ENCODE peak calls at places on chromosome 16, in six cellular contexts. X is IMR-90, O is H1, C is esophagus squamous epithelium, V is heart left ventricle, G is transverse colon. Y is an unnamed sample.

GRCh38 chr16:51569204-51569911 is 418.3 kb upstream of the SALL1 start:
- DNase-seq in X (no peak), O (no peak), G (no peak), C (no peak), V (no peak), Y (no peak)

GRCh38 chr16:57592591-57593003 is 35.8 kb upstream of the ADGRG1 start:
- DNase-seq in C (no peak), V (no peak), G (peak; percentile 51), O (no peak), X (no peak), Y (no peak)

GRCh38 chr16:3020247-3020603 is at the start of gene TNFRSF12A:
- DNase-seq in O (no peak), X (peak; percentile 68), C (no peak), V (peak; percentile 85), G (peak; percentile 83), Y (peak; percentile 47)

GRCh38 chr16:87851141-87851587 is 18.1 kb downstream of the SLC7A5 start:
- DNase-seq in X (no peak), C (no peak), V (no peak), G (no peak), O (no peak), Y (no peak)

GRCh38 chr16:15811778-15812750 is 44.8 kb downstream of the MYH11 start:
- DNase-seq in O (no peak), C (no peak), X (peak; percentile 86), G (no peak), V (no peak), Y (no peak)

GRCh38 chr16:46918400-46918799 is 34.2 kb downstream of the GPT2 start:
- DNase-seq in V (no peak), G (no peak), O (no peak), C (no peak), X (no peak), Y (no peak)

GRCh38 chr16:3459401-3460090 is 16.1 kb downstream of the NAA60 start:
- DNase-seq in O (no peak), X (peak; percentile 29), V (no peak), C (no peak), G (no peak), Y (no peak)

GRCh38 chr16:23408242-23409201 is 44.5 kb downstream of the COG7 start:
- DNase-seq in O (no peak), X (peak; percentile 78), C (no peak), G (peak; percentile 64), V (peak; percentile 68), Y (no peak)

GRCh38 chr16:80023865-80024264 is 423.3 kb upstream of the MAF start:
- DNase-seq in G (no peak), O (no peak), V (no peak), X (peak; percentile 3), C (no peak), Y (no peak)

GRCh38 chr16:50925758-50926357 is 184.0 kb downstream of the CYLD start:
- DNase-seq in X (no peak), G (no peak), O (no peak), V (no peak), C (no peak), Y (no peak)

GRCh38 chr16:27463741-27464662 is 62.0 kb downstream of the IL21R start:
- DNase-seq in G (no peak), X (no peak), V (no peak), C (no peak), O (no peak), Y (no peak)

GRCh38 chr16:56939801-56940200 is 7.9 kb downstream of the HERPUD1 start:
- DNase-seq in C (no peak), V (no peak), G (no peak), O (no peak), X (no peak), Y (no peak)

GRCh38 chr16:47705268-47705667 is 244.1 kb downstream of the PHKB start:
- DNase-seq in V (no peak), O (no peak), X (peak; percentile 15), C (no peak), G (no peak), Y (no peak)

GRCh38 chr16:71576971-71577370 is at the start of gene TAT:
- DNase-seq in G (no peak), X (no peak), O (no peak), C (no peak), V (no peak), Y (no peak)

GRCh38 chr16:81401035-81401950 is 43.3 kb upstream of the CMIP start:
- DNase-seq in V (no peak), X (peak; percentile 62), G (peak; percentile 28), C (no peak), O (no peak), Y (no peak)

GRCh38 chr16:74623214-74623842 is 16.4 kb upstream of the GLG1 start:
- DNase-seq in G (no peak), C (no peak), O (no peak), X (peak; percentile 68), V (no peak), Y (no peak)

GRCh38 chr16:49658066-49658465 is 197.8 kb downstream of the ZNF423 start:
- DNase-seq in C (no peak), G (no peak), O (no peak), V (no peak), X (no peak), Y (no peak)

GRCh38 chr16:68091604-68092261 is 6.6 kb downstream of the NFATC3 start:
- DNase-seq in C (no peak), G (no peak), V (no peak), O (no peak), X (peak; percentile 72), Y (no peak)

GRCh38 chr16:23502466-23502865 is 7.8 kb downstream of the GGA2 start:
- DNase-seq in X (no peak), G (no peak), V (no peak), O (no peak), C (no peak), Y (no peak)

GRCh38 chr16:69432069-69432468 is 7.7 kb downstream of the CYB5B start:
- DNase-seq in O (no peak), C (no peak), G (no peak), X (no peak), V (no peak), Y (no peak)

GRCh38 chr16:24685539-24686432 is 43.7 kb upstream of the TNRC6A start:
- DNase-seq in O (no peak), C (no peak), V (peak; percentile 78), X (peak; percentile 82), G (peak; percentile 55), Y (peak; percentile 41)

GRCh38 chr16:71628810-71629209 is 2.8 kb downstream of the MARVELD3 start:
- DNase-seq in G (no peak), X (no peak), O (no peak), C (no peak), V (no peak), Y (no peak)

GRCh38 chr16:46801428-46802049 is 29.4 kb downstream of the C16orf87 start:
- DNase-seq in C (no peak), X (peak; percentile 25), V (no peak), G (no peak), O (no peak), Y (no peak)

GRCh38 chr16:20928774-20929411 is 28.3 kb downstream of the LYRM1 start:
- DNase-seq in G (no peak), C (no peak), X (no peak), O (no peak), V (no peak), Y (no peak)

GRCh38 chr16:50717109-50717893 is 23.9 kb downstream of the NOD2 start:
- DNase-seq in G (no peak), C (no peak), O (no peak), V (no peak), X (no peak), Y (no peak)

GRCh38 chr16:11089504-11090124 is 145.2 kb downstream of the CLEC16A start:
- DNase-seq in O (no peak), X (peak; percentile 99), G (peak; percentile 55), C (no peak), V (no peak), Y (no peak)

GRCh38 chr16:11211977-11212818 is 43.8 kb downstream of the SOCS1 start:
- DNase-seq in X (no peak), G (no peak), O (no peak), C (no peak), V (no peak), Y (no peak)

GRCh38 chr16:88649924-88650748 is 717 bp downstream of the CYBA start:
- DNase-seq in C (no peak), X (peak; percentile 8), O (no peak), G (peak; percentile 65), V (peak; percentile 66), Y (no peak)

GRCh38 chr16:4700997-4701743 is 7.8 kb downstream of the NUDT16L1 start:
- DNase-seq in V (peak; percentile 61), G (peak; percentile 79), C (no peak), O (no peak), X (no peak), Y (no peak)

GRCh38 chr16:16797239-16797638 is 418.3 kb downstream of the NPIPA7 start:
- DNase-seq in O (no peak), G (no peak), X (no peak), V (no peak), C (no peak), Y (no peak)

GRCh38 chr16:11224096-11224893 is 31.7 kb downstream of the SOCS1 start:
- DNase-seq in V (peak; percentile 77), O (no peak), C (peak; percentile 47), X (no peak), G (peak; percentile 86), Y (peak; percentile 64)

GRCh38 chr16:82062645-82063058 is 27.6 kb downstream of the HSD17B2 start:
- DNase-seq in O (no peak), C (no peak), G (no peak), X (peak; percentile 71), V (no peak), Y (no peak)

GRCh38 chr16:56946767-56947603 is 14.8 kb upstream of the CETP start:
- DNase-seq in G (peak; percentile 47), X (no peak), O (no peak), V (no peak), C (no peak), Y (no peak)

GRCh38 chr16:66928702-66929388 is 3.5 kb upstream of the RRAD start:
- DNase-seq in G (peak; percentile 49), O (peak; percentile 34), X (peak; percentile 35), V (no peak), C (no peak), Y (no peak)
- TF ChIP-seq CTCF in G (no peak), O (peak; percentile 77), X (peak; percentile 51), V (peak; percentile 57), C (peak; percentile 29), Y (peak; percentile 15)

DNA sequence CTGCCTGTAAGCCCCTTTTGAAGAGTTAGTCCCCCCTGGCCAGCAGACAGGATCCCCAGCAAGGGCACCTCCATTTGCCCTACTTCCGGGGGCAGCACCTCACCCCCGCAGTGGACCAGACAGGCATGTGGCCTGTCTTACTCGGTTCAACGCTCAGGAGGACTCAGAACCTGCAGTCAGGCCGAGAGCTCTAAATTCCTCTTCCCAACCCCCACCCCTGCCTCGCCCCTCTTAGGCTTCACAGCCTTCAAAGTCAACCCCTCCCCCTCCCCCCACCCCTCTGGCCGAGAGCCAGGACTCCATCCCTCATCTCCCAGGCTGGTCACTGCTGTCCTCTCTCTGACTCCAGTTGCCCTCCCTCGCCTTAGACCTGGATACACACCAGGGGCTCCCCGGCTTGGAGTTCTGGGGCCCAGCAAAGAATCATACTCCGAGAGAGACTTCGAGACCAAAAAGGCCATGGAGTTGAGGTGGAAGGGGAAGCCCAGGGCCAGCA is 8.1 kb upstream of the HS3ST6 start:
- DNase-seq in C (no peak), X (no peak), O (no peak), V (no peak), G (no peak), Y (no peak)
- TF ChIP-seq POLR2A in C (no peak), X (no peak), O (no peak), V (no peak), G (no peak), Y (no peak)

GRCh38 chr16:19297454-19297853 is 11.9 kb downstream of the CLEC19A start:
- DNase-seq in O (no peak), G (no peak), V (no peak), X (no peak), C (no peak), Y (no peak)
- H3K27me3 ChIP-seq in O (no peaks in the 10 kb centered on the region), G (no peaks in the 10 kb centered on the region), V (no peaks in the 10 kb centered on the region), X (no peaks in the 10 kb centered on the region), C (no peaks in the 10 kb centered on the region), Y (no peaks in the 10 kb centered on the region)

GRCh38 chr16:35239561-35239960 is 1780.1 kb downstream of the TP53TG3F start:
- DNase-seq in G (no peak), C (no peak), V (no peak), O (no peak), X (no peak), Y (no peak)
- TF ChIP-seq CTCF in G (no peak), C (no peak), V (no peak), O (no peak), X (no peak), Y (no peak)

Y was measured in tibial nerve.